ENCODE peak calls at places on chromosomes 5 and 9, in nine cellular contexts. N is DMS79 treated with DMSO at 0.1 percent for 48 hours; C is caudate nucleus; U is NCI-H1105; A is NCI-H1417; R is naive B cell; Z is kidney tubule cell; Y is HuH-7.5; W is activated T-helper 1 cell treated with anti-CD3 and anti-CD28 coated beads, Interleukin-2, amount 50 U/mL, for 16 hours. F is an unnamed sample.

GRCh38 chr9:12708562-12709298 is 15.5 kb downstream of the TYRP1 start:
- DNase-seq in N (no peak), C (no peak), U (no peak), A (no peak), R (no peak), Z (peak; percentile 85), Y (no peak), W (no peak), F (no peak)

GRCh38 chr9:14419302-14419937 is 105.5 kb upstream of the NFIB start:
- DNase-seq in N (no peak), C (no peak), U (no peak), A (no peak), R (no peak), Z (no peak), Y (no peak), W (no peak), F (no peak)

GRCh38 chr5:9630251-9630650 is at the start of gene TAS2R1:
- DNase-seq in N (no peak), C (no peak), U (no peak), A (no peak), R (no peak), Z (no peak), Y (no peak), W (no peak), F (no peak)

GRCh38 chr5:145347026-145347616 is 488.0 kb downstream of the PRELID2 start:
- DNase-seq in N (no peak), C (no peak), U (peak; percentile 6), A (no peak), R (no peak), Z (peak; percentile 53), Y (peak; percentile 4), W (no peak), F (no peak)

GRCh38 chr9:95606951-95607350 is 90.2 kb upstream of the PTCH1 start:
- DNase-seq in N (no peak), C (no peak), U (no peak), A (no peak), R (no peak), Z (no peak), Y (no peak), W (no peak), F (no peak)

GRCh38 chr9:87662808-87663528 is 63.0 kb upstream of the CTSL start:
- DNase-seq in N (no peak), C (no peak), U (peak; percentile 35), A (peak; percentile 66), R (no peak), Z (peak; percentile 91), Y (peak; percentile 87), W (no peak), F (peak; percentile 31)

GRCh38 chr5:73986729-73987128 is 360.7 kb downstream of the ARHGEF28 start:
- DNase-seq in N (no peak), C (no peak), U (no peak), A (no peak), R (no peak), Z (no peak), Y (no peak), W (no peak), F (no peak)

GRCh38 chr9:86469476-86470087 is 115.4 kb upstream of the TUT7 start:
- DNase-seq in N (no peak), C (no peak), U (no peak), A (no peak), R (no peak), Z (peak; percentile 79), Y (no peak), W (no peak), F (no peak)

GRCh38 chr5:129631946-129632345 is 115.9 kb upstream of the MINAR2 start:
- DNase-seq in N (no peak), C (no peak), U (no peak), A (no peak), R (no peak), Z (peak; percentile 31), Y (no peak), W (no peak), F (no peak)

GRCh38 chr9:38183994-38184568 is 115.1 kb upstream of the SHB start:
- DNase-seq in N (no peak), C (no peak), U (no peak), A (no peak), R (no peak), Z (no peak), Y (no peak), W (no peak), F (no peak)

GRCh38 chr5:57831942-57832341 is 349.3 kb upstream of the ACTBL2 start:
- DNase-seq in N (no peak), C (no peak), U (no peak), A (no peak), R (no peak), Z (peak; percentile 52), Y (no peak), W (no peak), F (no peak)

GRCh38 chr5:69189162-69190086 is at the start of gene CENPH:
- DNase-seq in N (peak; percentile 67), C (peak; percentile 71), U (peak; percentile 72), A (peak; percentile 86), R (peak; percentile 89), Z (peak; percentile 93), Y (peak; percentile 72), W (peak; percentile 83), F (peak; percentile 90)

GRCh38 chr5:137649228-137649890 is 86.5 kb downstream of the KLHL3 start:
- DNase-seq in N (peak; percentile 63), C (no peak), U (no peak), A (no peak), R (no peak), Z (no peak), Y (no peak), W (no peak), F (peak; percentile 19)

GRCh38 chr5:76715484-76715733 is 517 bp upstream of the F2R start:
- DNase-seq in N (no peak), C (no peak), U (no peak), A (no peak), R (no peak), Z (no peak), Y (peak; percentile 43), W (no peak), F (no peak)

GRCh38 chr9:13054381-13054780 is 225.1 kb downstream of the MPDZ start:
- DNase-seq in N (no peak), C (no peak), U (no peak), A (no peak), R (no peak), Z (no peak), Y (no peak), W (no peak), F (no peak)

GRCh38 chr9:101536938-101537337 is 3.3 kb downstream of the RNF20 start:
- DNase-seq in N (no peak), C (no peak), U (no peak), A (no peak), R (no peak), Z (peak; percentile 9), Y (no peak), W (no peak), F (no peak)

GRCh38 chr5:13591621-13592020 is 352.9 kb downstream of the DNAH5 start:
- DNase-seq in N (no peak), C (no peak), U (no peak), A (no peak), R (no peak), Z (peak; percentile 92), Y (no peak), W (no peak), F (no peak)

GRCh38 chr5:142320851-142321560 is 3.8 kb downstream of the SPRY4 start:
- DNase-seq in N (no peak), C (no peak), U (no peak), A (no peak), R (no peak), Z (no peak), Y (no peak), W (no peak), F (no peak)

GRCh38 chr5:88942967-88943291 is 59.9 kb upstream of the MEF2C start:
- DNase-seq in N (no peak), C (no peak), U (no peak), A (no peak), R (no peak), Z (no peak), Y (no peak), W (no peak), F (no peak)

GRCh38 chr5:147539053-147539452 is 29.2 kb upstream of the DPYSL3 start:
- DNase-seq in N (no peak), C (no peak), U (no peak), A (no peak), R (no peak), Z (peak; percentile 56), Y (no peak), W (no peak), F (no peak)

GRCh38 chr5:50711280-50711679 is 44.8 kb downstream of the PARP8 start:
- DNase-seq in N (peak; percentile 36), C (no peak), U (no peak), A (no peak), R (peak; percentile 68), Z (peak; percentile 71), Y (no peak), W (peak; percentile 27), F (no peak)

GRCh38 chr5:110476164-110476563 is 250.3 kb downstream of the TMEM232 start:
- DNase-seq in N (no peak), C (no peak), U (no peak), A (no peak), R (no peak), Z (no peak), Y (no peak), W (no peak), F (no peak)

GRCh38 chr5:162068412-162068811 is 839 bp downstream of the GABRG2 start:
- DNase-seq in N (no peak), C (no peak), U (no peak), A (peak; percentile 21), R (no peak), Z (peak; percentile 62), Y (peak; percentile 2), W (no peak), F (no peak)

GRCh38 chr5:171692936-171693335 is 92.7 kb upstream of the SMIM23 start:
- DNase-seq in N (no peak), C (no peak), U (no peak), A (no peak), R (no peak), Z (no peak), Y (no peak), W (no peak), F (no peak)

GRCh38 chr9:118567861-118568260 is 801.4 kb downstream of the BRINP1 start:
- DNase-seq in N (no peak), C (no peak), U (no peak), A (no peak), R (no peak), Z (no peak), Y (no peak), W (no peak), F (no peak)

GRCh38 chr9:114243240-114243639 is 79.7 kb upstream of the ORM1 start:
- DNase-seq in N (no peak), C (no peak), U (no peak), A (no peak), R (no peak), Z (no peak), Y (no peak), W (no peak), F (no peak)

GRCh38 chr9:122219856-122220672 is 8.7 kb downstream of the LHX6 start:
- DNase-seq in N (no peak), C (no peak), U (no peak), A (no peak), R (no peak), Z (peak; percentile 38), Y (no peak), W (no peak), F (no peak)

GRCh38 chr5:68499952-68500351 is 284.4 kb downstream of the PIK3R1 start:
- DNase-seq in N (no peak), C (no peak), U (no peak), A (no peak), R (no peak), Z (no peak), Y (no peak), W (no peak), F (no peak)

GRCh38 chr5:37568893-37569292 is 189.8 kb downstream of the WDR70 start:
- DNase-seq in N (no peak), C (no peak), U (no peak), A (no peak), R (no peak), Z (no peak), Y (no peak), W (no peak), F (no peak)

GRCh38 chr9:120928015-120928719 is 1.6 kb upstream of the TRAF1 start:
- DNase-seq in N (peak; percentile 23), C (no peak), U (no peak), A (peak; percentile 38), R (no peak), Z (peak; percentile 68), Y (no peak), W (peak; percentile 45), F (no peak)

GRCh38 chr5:44862808-44863207 is 54.1 kb downstream of the MRPS30 start:
- DNase-seq in N (no peak), C (no peak), U (no peak), A (no peak), R (no peak), Z (peak; percentile 51), Y (no peak), W (no peak), F (peak; percentile 31)

F was measured in NCI-H1436.